ENCODE peak calls at places on chromosomes 12 and 14, in five cellular contexts. H is brain microvascular endothelial cell; K is CD8-positive, alpha-beta T cell; Y is cardiac muscle cell; T is A673. O is an unnamed sample.

GRCh38 chr12:15883536-15883935 is 1.3 kb downstream of the STRAP start:
- DNase-seq in T (no peak), H (no peak), K (no peak), Y (peak; percentile 25), O (no peak)

GRCh38 chr14:60933920-60934655 is 46.8 kb downstream of the TRMT5 start:
- DNase-seq in H (no peak), T (no peak), K (no peak), Y (no peak), O (no peak)

GRCh38 chr12:2248087-2248900 is 195.5 kb downstream of the CACNA1C start:
- DNase-seq in Y (no peak), T (no peak), K (no peak), H (no peak), O (no peak)

GRCh38 chr12:88529531-88530488 is 50.5 kb downstream of the KITLG start:
- DNase-seq in K (no peak), Y (no peak), T (no peak), H (no peak), O (no peak)

GRCh38 chr14:105076805-105077648 is 11.8 kb upstream of the GPR132 start:
- DNase-seq in H (no peak), T (no peak), K (peak; percentile 79), Y (no peak), O (no peak)

GRCh38 chr12:3313655-3314305 is 177.2 kb upstream of the PRMT8 start:
- DNase-seq in H (no peak), T (peak; percentile 44), Y (peak; percentile 19), K (no peak), O (no peak)

GRCh38 chr14:20455355-20456300 is 602 bp downstream of the APEX1 start:
- DNase-seq in Y (peak; percentile 91), H (peak; percentile 91), T (no peak), K (no peak), O (no peak)

GRCh38 chr12:1056390-1056789 is 65.4 kb downstream of the ERC1 start:
- DNase-seq in T (no peak), K (no peak), H (no peak), Y (no peak), O (no peak)

GRCh38 chr12:49893753-49894752 is 9.6 kb downstream of the FAIM2 start:
- DNase-seq in T (peak; percentile 54), Y (peak; percentile 45), H (no peak), K (no peak), O (no peak)

GRCh38 chr14:100800041-100800440 is 25.9 kb upstream of the MEG3 start:
- DNase-seq in H (no peak), Y (no peak), T (no peak), K (no peak), O (no peak)

GRCh38 chr12:119809023-119809422 is 68.1 kb downstream of the CIT start:
- DNase-seq in K (no peak), T (no peak), H (no peak), Y (no peak), O (no peak)

GRCh38 chr12:116442981-116443380 is 116.2 kb upstream of the MAP1LC3B2 start:
- DNase-seq in Y (no peak), T (no peak), K (no peak), H (no peak), O (no peak)

GRCh38 chr14:91286530-91286937 is 42.0 kb upstream of the GPR68 start:
- DNase-seq in K (peak; percentile 87), Y (peak; percentile 76), H (peak; percentile 74), T (peak; percentile 87), O (peak; percentile 45)

GRCh38 chr12:50043854-50044253 is 13.5 kb upstream of the ASIC1 start:
- DNase-seq in H (no peak), K (no peak), Y (no peak), T (no peak), O (no peak)

GRCh38 chr14:33584698-33585097 is 366.2 kb downstream of the EGLN3 start:
- DNase-seq in H (no peak), Y (no peak), T (no peak), K (no peak), O (no peak)

GRCh38 chr12:16884056-16884455 is 278.1 kb upstream of the LMO3 start:
- DNase-seq in T (no peak), Y (no peak), H (no peak), K (no peak), O (no peak)

GRCh38 chr14:101843665-101844064 is 82.2 kb downstream of the PPP2R5C start:
- DNase-seq in T (no peak), Y (no peak), H (no peak), K (peak; percentile 63), O (no peak)

GRCh38 chr14:100419856-100420255 is 96.7 kb downstream of the SLC25A47 start:
- DNase-seq in Y (no peak), H (no peak), T (peak; percentile 30), K (no peak), O (no peak)

GRCh38 chr14:99001241-99001640 is 270.8 kb downstream of the BCL11B start:
- DNase-seq in T (no peak), Y (no peak), K (no peak), H (no peak), O (no peak)

GRCh38 chr14:75279739-75280447 is 1.3 kb downstream of the FOS start:
- DNase-seq in Y (peak; percentile 63), T (no peak), K (no peak), H (no peak), O (peak; percentile 45)

GRCh38 chr12:94263011-94263786 is 114.8 kb downstream of the PLXNC1 start:
- DNase-seq in K (peak; percentile 67), H (no peak), Y (no peak), T (no peak), O (no peak)

GRCh38 chr12:13340149-13340548 is 143.6 kb downstream of the EMP1 start:
- DNase-seq in K (no peak), H (no peak), Y (no peak), T (no peak), O (no peak)

GRCh38 chr12:13339091-13339490 is 142.6 kb downstream of the EMP1 start:
- DNase-seq in Y (no peak), T (no peak), H (no peak), K (no peak), O (no peak)

GRCh38 chr12:13337786-13338185 is 141.3 kb downstream of the EMP1 start:
- DNase-seq in Y (no peak), T (no peak), H (no peak), K (no peak), O (no peak)

GRCh38 chr12:13336216-13336615 is 139.7 kb downstream of the EMP1 start:
- DNase-seq in K (no peak), H (no peak), Y (no peak), T (no peak), O (no peak)

DNA sequence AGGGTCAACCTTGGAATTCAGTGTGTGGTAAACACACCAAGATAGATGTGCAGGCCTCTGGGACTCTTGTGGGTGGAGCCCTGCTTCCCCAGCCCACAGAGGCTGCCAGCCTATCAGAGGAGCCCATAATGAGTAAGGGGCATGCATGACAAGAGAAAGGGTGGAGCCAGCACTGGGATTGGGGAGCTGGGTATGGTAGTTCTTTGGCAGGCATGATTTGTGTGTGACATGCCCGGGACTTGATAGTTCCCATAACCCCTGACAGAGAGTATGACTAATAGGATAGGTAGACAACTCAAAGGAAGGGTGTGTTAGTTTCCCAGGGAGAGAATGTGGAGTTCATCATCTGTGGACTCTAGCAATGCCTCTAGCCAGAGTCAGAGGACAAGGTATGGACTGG is 143.0 kb downstream of the EMP1 start:
- DNase-seq in Y (no peak), K (no peak), T (no peak), H (peak; percentile 7), O (no peak)
- H3K27ac ChIP-seq in Y (no peak overlapping the region), K (no peak overlapping the region), T (no peak overlapping the region), H (no peak overlapping the region), O (no peak overlapping the region)

DNA sequence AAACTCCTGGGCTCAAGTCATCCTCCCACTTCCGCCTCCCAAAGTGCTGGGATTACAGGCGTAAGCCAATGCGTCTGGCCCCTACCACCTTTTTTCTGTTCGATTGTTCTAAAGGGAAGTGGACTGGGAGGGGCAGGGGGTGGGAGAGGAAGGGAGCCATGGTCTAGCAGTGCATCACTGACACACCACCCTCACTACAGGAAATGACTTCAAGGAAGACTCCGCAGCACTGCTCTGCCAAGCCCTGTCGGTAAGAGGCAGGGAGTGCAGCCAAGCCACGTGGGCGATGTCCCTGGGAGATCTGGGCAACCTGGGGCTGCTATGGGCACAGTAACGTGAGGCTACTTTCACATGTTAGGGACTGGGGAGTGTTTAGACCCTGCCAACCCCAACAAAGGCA is 18.0 kb downstream of the LRRC74A start:
- DNase-seq in K (peak; percentile 72), T (peak; percentile 58), H (peak; percentile 20), Y (peak; percentile 79), O (no peak)
- H3K27ac ChIP-seq in K (no peak overlapping the region), T (no peak overlapping the region), H (no peak overlapping the region), Y (no peak overlapping the region), O (peak overlapping the region; percentile 0)

GRCh38 chr12:105967038-105967776 is 171.5 kb downstream of the NUAK1 start:
- DNase-seq in Y (no peak), H (peak; percentile 56), K (no peak), T (no peak), O (no peak)
- H3K27ac ChIP-seq in Y (no peak overlapping the region), H (peak overlapping the region; percentile 86), K (no peak overlapping the region), T (no peak overlapping the region), O (no peak overlapping the region)

GRCh38 chr12:91307957-91308705 is 125.5 kb upstream of the DCN start:
- DNase-seq in Y (no peak), H (no peak), T (no peak), K (no peak), O (no peak)
- H3K27ac ChIP-seq in Y (no peak overlapping the region), H (no peak overlapping the region), T (no peak overlapping the region), K (no peak overlapping the region), O (no peak overlapping the region)

GRCh38 chr12:46071769-46072624 is 81.6 kb upstream of the SCAF11 start:
- DNase-seq in H (peak; percentile 72), Y (peak; percentile 86), K (peak; percentile 69), T (peak; percentile 87), O (no peak)
- H3K27ac ChIP-seq in H (no peak overlapping the region), Y (peak overlapping the region; percentile 54), K (no peak overlapping the region), T (no peak overlapping the region), O (no peak overlapping the region)

GRCh38 chr12:82149045-82149444 is 209.1 kb downstream of the CCDC59 start:
- DNase-seq in H (no peak), Y (no peak), K (no peak), T (no peak), O (no peak)

GRCh38 chr12:82146740-82147139 is 211.4 kb downstream of the CCDC59 start:
- DNase-seq in K (no peak), Y (no peak), H (no peak), T (peak; percentile 1), O (no peak)

DNA sequence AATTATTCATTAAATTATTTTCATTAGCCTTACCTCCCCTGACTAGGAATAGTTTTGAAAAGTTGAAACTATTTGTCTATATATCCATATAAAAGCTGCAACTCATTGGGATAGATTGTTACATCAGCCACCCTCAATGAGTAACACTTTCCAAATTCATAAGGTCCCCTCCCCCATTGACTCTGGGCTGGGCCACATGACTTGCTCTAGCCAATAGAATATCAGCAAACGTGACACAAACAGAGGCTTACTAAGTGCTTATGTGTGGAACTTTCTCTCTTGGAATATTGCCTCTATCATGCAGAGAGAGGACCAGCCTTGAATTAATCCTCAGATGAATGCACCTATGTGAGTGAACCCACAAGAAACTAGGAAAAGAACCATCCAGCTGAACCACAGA is 213.7 kb downstream of the CCDC59 start:
- DNase-seq in Y (no peak), K (no peak), T (peak; percentile 3), H (no peak), O (no peak)
- H3K27ac ChIP-seq in Y (no peak overlapping the region), K (no peak overlapping the region), T (no peak overlapping the region), H (no peak overlapping the region), O (no peak overlapping the region)

GRCh38 chr12:132061641-132062430 is 82.3 kb downstream of the DDX51 start:
- DNase-seq in K (no peak), T (no peak), Y (no peak), H (no peak), O (no peak)
- H3K27ac ChIP-seq in K (no peak overlapping the region), T (no peak overlapping the region), Y (no peak overlapping the region), H (no peak overlapping the region), O (no peak overlapping the region)